ENCODE peak calls at places on chromosome X, in seven cellular contexts. V, D, U, B, O, P and J are unnamed samples.

GRCh38 chrX:134480061-134480460 is 20.1 kb downstream of the HPRT1 start:
- DNase-seq in P (no peak), B (no peak), O (peak), D (no peak), U (no peak), V (no peak), J (no peak)

GRCh38 chrX:56248492-56248891 is 16.3 kb downstream of the KLF8 start:
- DNase-seq in B (peak), O (peak), V (peak), U (peak), D (peak), P (peak), J (no peak)

GRCh38 chrX:65502618-65503017 is 32.0 kb downstream of the LAS1L start:
- DNase-seq in P (no peak), B (no peak), V (no peak), O (no peak), U (no peak), D (no peak), J (no peak)

GRCh38 chrX:46554942-46555341 is 9.7 kb upstream of the ZNF674 start:
- DNase-seq in U (peak), B (no peak), D (no peak), O (peak), P (peak), V (no peak), J (no peak)

GRCh38 chrX:63503541-63503940 is 152.4 kb upstream of the SPIN4 start:
- DNase-seq in P (peak), D (no peak), B (no peak), O (peak), U (peak), V (no peak), J (no peak)

GRCh38 chrX:100611951-100612350 is 24.7 kb downstream of the TSPAN6 start:
- DNase-seq in V (no peak), P (no peak), U (no peak), O (no peak), B (no peak), D (no peak), J (no peak)

GRCh38 chrX:152405561-152405960 is 45.6 kb downstream of the GABRA3 start:
- DNase-seq in D (no peak), V (no peak), O (no peak), B (no peak), U (no peak), P (no peak), J (no peak)

GRCh38 chrX:115560978-115561604 is at the start of gene PLS3:
- DNase-seq in O (peak), D (peak), P (peak), V (no peak), B (no peak), U (peak), J (peak)

GRCh38 chrX:149504915-149505651 is at the start of gene IDS:
- DNase-seq in V (peak), D (peak), U (peak), O (peak), P (peak), B (peak), J (peak)

GRCh38 chrX:981791-982626 is 230.4 kb downstream of the CRLF2 start:
- DNase-seq in D (no peak), B (no peak), U (no peak), P (no peak), O (no peak), V (no peak), J (no peak)

GRCh38 chrX:25941087-25941486 is 197.1 kb upstream of the MAGEB18 start:
- DNase-seq in V (no peak), O (peak), D (no peak), B (no peak), U (peak), P (peak), J (no peak)

GRCh38 chrX:10833299-10834169 is 213.1 kb upstream of the MID1 start:
- DNase-seq in B (no peak), P (peak), D (peak), V (no peak), O (no peak), U (peak), J (no peak)

GRCh38 chrX:144801786-144802185 is 445.5 kb upstream of the SPANXN1 start:
- DNase-seq in V (no peak), U (peak), D (no peak), P (peak), B (no peak), O (no peak), J (no peak)

GRCh38 chrX:136768469-136769084 is 12.2 kb downstream of the ARHGEF6 start:
- DNase-seq in U (peak), P (peak), D (peak), O (peak), B (peak), V (no peak), J (peak)

GRCh38 chrX:100662791-100663190 is 18.8 kb downstream of the SRPX2 start:
- DNase-seq in B (no peak), D (no peak), O (peak), P (no peak), V (no peak), U (no peak), J (no peak)

GRCh38 chrX:1403228-1403627 is 11.3 kb upstream of the SLC25A6 start:
- DNase-seq in B (no peak), V (no peak), U (no peak), P (no peak), O (no peak), D (no peak), J (no peak)

GRCh38 chrX:130121505-130121800 is 11.2 kb upstream of the ELF4 start:
- DNase-seq in O (no peak), U (no peak), D (no peak), P (no peak), V (no peak), B (no peak), J (no peak)

GRCh38 chrX:13669246-13669689 is 16.3 kb downstream of the TCEANC start:
- DNase-seq in O (peak), U (peak), V (no peak), P (peak), D (peak), B (peak), J (peak)

GRCh38 chrX:21524008-21524407 is 134.1 kb downstream of the KLHL34 start:
- DNase-seq in O (peak), B (no peak), V (no peak), D (no peak), U (peak), P (no peak), J (no peak)

GRCh38 chrX:101659601-101660063 is at the start of gene ARMCX2:
- DNase-seq in O (peak), B (peak), U (no peak), V (no peak), D (peak), P (peak), J (no peak)

GRCh38 chrX:23822397-23822796 is 39.4 kb downstream of the SAT1 start:
- DNase-seq in V (no peak), U (peak), P (peak), D (no peak), O (peak), B (no peak), J (no peak)

GRCh38 chrX:155857561-155857960 is 23.6 kb upstream of the VAMP7 start:
- DNase-seq in U (peak), B (no peak), P (no peak), O (no peak), D (no peak), V (no peak), J (no peak)

DNA sequence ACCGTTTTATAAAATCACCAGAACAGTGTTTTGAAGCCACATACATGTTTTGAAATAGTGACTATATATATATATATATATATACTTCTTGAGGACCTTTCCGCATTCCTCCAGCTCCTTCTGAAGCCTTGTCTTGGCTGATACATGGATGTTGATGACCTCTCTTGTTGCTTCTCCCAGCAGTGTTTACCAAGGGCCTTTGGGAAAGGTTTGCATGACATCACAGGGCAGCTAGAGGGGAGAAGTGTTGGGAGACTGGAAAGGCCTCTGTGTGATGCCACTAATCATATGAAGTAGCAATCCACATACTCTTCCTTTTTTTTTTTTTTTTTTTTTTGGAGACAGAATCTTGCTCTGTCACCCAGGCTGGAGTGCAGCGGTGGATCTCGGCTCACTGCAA is 22.5 kb downstream of the WDR44 start:
- DNase-seq in O (no peak), U (no peak), D (no peak), V (no peak), P (no peak), B (no peak), J (no peak)
- TF ChIP-seq CTCF in O (no peak), U (no peak), D (no peak), V (no peak), P (no peak), B (no peak), J (no peak)

GRCh38 chrX:97308161-97308560 is 424.5 kb downstream of the RPA4 start:
- DNase-seq in O (peak), D (no peak), B (no peak), U (no peak), V (no peak), P (no peak), J (no peak)

GRCh38 chrX:97309717-97310116 is 426.0 kb downstream of the RPA4 start:
- DNase-seq in P (no peak), O (no peak), B (no peak), U (no peak), V (no peak), D (no peak), J (no peak)

GRCh38 chrX:97314348-97314747 is 430.6 kb downstream of the RPA4 start:
- DNase-seq in P (no peak), B (no peak), U (no peak), O (no peak), V (no peak), D (no peak), J (no peak)

GRCh38 chrX:97310373-97310772 is 426.7 kb downstream of the RPA4 start:
- DNase-seq in V (no peak), P (no peak), O (peak), D (no peak), U (peak), B (no peak), J (no peak)

DNA sequence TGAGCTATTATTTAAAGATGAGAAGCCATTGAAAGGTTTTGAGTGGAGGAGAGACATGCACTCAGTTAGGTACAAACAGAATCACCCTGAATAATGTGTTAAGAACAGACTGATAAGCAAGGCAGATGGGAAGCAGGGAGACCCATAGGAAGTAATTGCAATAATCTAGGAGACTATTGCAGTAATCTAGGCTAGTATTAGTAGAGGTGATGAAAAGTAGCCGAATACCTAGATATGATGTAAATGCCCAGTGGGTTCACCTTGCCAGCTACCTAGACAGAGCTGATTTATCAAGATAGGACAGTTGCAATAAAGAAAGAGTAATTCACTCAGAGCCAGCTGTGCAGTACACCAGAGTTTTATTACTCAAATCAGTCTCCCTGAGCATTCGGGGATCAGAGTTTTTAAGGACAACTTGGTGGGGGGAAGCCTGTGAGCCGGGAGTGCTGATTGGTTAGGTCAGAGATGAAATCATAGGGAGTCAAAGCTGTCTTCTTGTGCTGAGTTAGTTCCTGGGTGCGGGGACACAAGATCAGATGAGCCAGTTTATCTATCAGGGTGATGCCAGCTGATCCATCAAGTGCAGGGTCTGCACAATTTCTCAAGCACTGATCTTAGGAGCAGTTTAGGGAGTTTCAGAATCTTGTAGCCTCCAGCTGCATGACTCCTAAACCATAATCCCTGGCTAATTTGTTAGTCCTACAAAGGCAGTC is 427.5 kb downstream of the RPA4 start:
- DNase-seq in U (no peak), D (no peak), O (no peak), V (no peak), P (no peak), B (no peak), J (no peak)
- H3K4me3 ChIP-seq in U (no peak), D (no peak), O (no peak), V (no peak), P (no peak), B (no peak), J (no peak)

DNA sequence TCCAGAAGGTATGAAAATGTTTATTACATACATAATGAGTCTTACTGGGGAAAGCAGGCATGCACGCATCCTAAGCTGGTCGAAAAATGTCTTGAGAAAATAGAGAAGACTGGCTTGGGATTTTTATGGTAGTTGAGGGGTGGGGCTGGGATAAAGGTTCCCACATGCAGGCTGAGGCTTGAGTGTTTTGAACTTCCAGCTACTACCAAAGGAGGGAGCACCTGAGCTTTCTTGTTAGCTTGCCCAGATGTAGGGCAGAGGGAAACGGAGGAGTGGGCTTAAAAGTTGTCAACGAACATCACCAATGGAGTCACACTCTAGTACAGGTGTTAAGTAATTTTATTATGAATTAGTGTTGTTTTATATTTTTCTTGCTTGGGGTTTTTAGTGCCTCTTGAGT is 39.6 kb upstream of the SRPX start:
- DNase-seq in O (peak), D (peak), U (peak), P (peak), B (no peak), V (no peak), J (no peak)
- TF ChIP-seq CTCF in O (peak), D (no peak), U (peak), P (peak), B (peak), V (no peak), J (peak)

GRCh38 chrX:16807976-16808542 is 21.8 kb downstream of the TXLNG start:
- DNase-seq in P (peak), U (peak), V (no peak), D (peak), B (no peak), O (peak), J (no peak)
- H3K4me3 ChIP-seq in P (peak), U (no peak), V (no peak), D (no peak), B (no peak), O (peak), J (no peak)

DNA sequence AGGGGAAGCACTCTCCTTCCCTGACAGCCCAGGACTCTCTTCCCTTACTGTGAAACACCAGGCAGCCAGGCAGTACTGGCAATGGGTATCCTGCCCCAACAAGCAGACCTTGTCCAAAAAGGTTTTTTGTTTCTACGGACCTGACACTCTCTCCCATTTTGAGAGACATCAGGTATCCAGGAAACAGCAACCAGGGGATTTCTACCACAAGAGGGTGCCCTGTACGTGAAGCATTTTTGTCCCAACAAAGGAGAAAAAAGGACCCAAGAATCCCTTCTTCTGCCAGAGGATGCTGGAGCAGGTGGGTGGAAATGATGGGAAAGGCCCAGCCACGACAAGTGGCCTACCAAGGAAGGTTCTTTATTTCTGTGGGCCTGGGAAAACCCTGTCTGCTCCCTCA is 65.7 kb upstream of the FGF13 start:
- DNase-seq in V (no peak), U (peak), D (no peak), P (no peak), B (no peak), O (no peak), J (no peak)
- TF ChIP-seq CTCF in V (no peak), U (peak), D (no peak), P (peak), B (no peak), O (no peak), J (peak)